ENCODE peak calls at places on chromosomes 11 and 22, in five cellular contexts. One of them, this sample, is unnamed.

GRCh38 chr22:29727248-29727551 is 7.4 kb downstream of the CABP7 start:
- DNase-seq in IMR-90: peak
- DNase-seq in esophagus muscularis mucosa: no peak
- DNase-seq in K562: peak
- DNase-seq in sigmoid colon: no peak
- DNase-seq in this sample: peak

GRCh38 chr11:75403037-75403436 is 3.7 kb downstream of the RPS3 start:
- DNase-seq in esophagus muscularis mucosa: no peak
- DNase-seq in K562: no peak
- DNase-seq in sigmoid colon: no peak
- DNase-seq in IMR-90: no peak
- DNase-seq in this sample: no peak

GRCh38 chr22:32103648-32104326 is 55.3 kb downstream of the C22orf42 start:
- DNase-seq in sigmoid colon: no peak
- DNase-seq in K562: no peak
- DNase-seq in IMR-90: peak
- DNase-seq in esophagus muscularis mucosa: peak
- DNase-seq in this sample: no peak

GRCh38 chr11:19559746-19560145 is 152.9 kb upstream of the NAV2 start:
- DNase-seq in IMR-90: no peak
- DNase-seq in K562: no peak
- DNase-seq in sigmoid colon: no peak
- DNase-seq in esophagus muscularis mucosa: no peak
- DNase-seq in this sample: no peak

GRCh38 chr11:103893366-103893765 is 143.1 kb upstream of the DDI1 start:
- DNase-seq in esophagus muscularis mucosa: no peak
- DNase-seq in IMR-90: peak
- DNase-seq in K562: no peak
- DNase-seq in sigmoid colon: no peak
- DNase-seq in this sample: no peak

GRCh38 chr11:115974703-115975102 is 470.5 kb upstream of the CADM1 start:
- DNase-seq in sigmoid colon: no peak
- DNase-seq in IMR-90: no peak
- DNase-seq in esophagus muscularis mucosa: no peak
- DNase-seq in K562: no peak
- DNase-seq in this sample: no peak

GRCh38 chr22:31179345-31179744 is 19.4 kb downstream of the RNF185 start:
- DNase-seq in esophagus muscularis mucosa: no peak
- DNase-seq in sigmoid colon: no peak
- DNase-seq in IMR-90: peak
- DNase-seq in K562: no peak
- DNase-seq in this sample: peak

GRCh38 chr11:111733655-111734088 is 32.5 kb downstream of the PPP2R1B start:
- DNase-seq in sigmoid colon: peak
- DNase-seq in K562: no peak
- DNase-seq in esophagus muscularis mucosa: no peak
- DNase-seq in IMR-90: no peak
- DNase-seq in this sample: no peak

GRCh38 chr11:2759228-2760195 is 59.7 kb upstream of the KCNQ1OT1 start:
- DNase-seq in esophagus muscularis mucosa: no peak
- DNase-seq in IMR-90: no peak
- DNase-seq in sigmoid colon: peak
- DNase-seq in K562: no peak
- DNase-seq in this sample: no peak

DNA sequence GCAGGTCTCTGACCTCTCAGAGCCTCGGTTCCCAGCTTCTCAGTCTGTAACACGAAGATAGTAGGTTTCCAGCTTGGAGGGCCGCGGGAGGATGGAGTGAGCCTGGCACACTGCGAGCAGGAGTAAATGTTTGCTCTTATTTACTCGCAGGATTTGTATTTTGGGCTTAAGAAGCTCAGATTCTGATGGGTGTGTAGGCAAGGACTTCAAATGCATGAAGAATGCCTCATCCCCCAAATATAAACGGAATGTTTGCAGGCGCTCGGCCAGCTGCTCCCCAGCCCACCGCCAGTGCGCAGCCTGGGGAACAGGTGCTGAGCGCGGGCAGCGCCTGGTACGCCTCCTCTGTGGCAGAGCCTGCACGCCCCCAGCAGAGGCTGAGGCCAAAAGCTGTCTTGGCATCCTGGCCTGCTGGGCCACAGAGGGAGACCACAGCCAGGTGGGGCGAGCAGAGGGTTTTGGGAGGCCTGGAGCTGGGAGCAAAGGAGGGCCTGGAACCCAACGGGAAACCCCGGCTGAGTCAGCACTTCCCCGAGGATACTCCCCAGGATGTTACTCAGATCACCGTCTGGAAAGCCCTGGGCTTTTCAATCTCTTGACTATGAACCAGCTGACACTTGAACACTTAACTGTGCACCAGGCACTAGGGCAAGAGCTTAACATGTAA is 9.4 kb downstream of the EHD1 start:
- DNase-seq in esophagus muscularis mucosa: no peak
- DNase-seq in K562: no peak
- DNase-seq in sigmoid colon: no peak
- DNase-seq in IMR-90: peak
- DNase-seq in this sample: no peak
- TF ChIP-seq POLR2A in esophagus muscularis mucosa: no peak
- TF ChIP-seq POLR2A in K562: no peak
- TF ChIP-seq POLR2A in sigmoid colon: no peak
- TF ChIP-seq POLR2A in IMR-90: no peak
- TF ChIP-seq POLR2A in this sample: no peak

GRCh38 chr11:110093407-110094297 is 460 bp downstream of the ZC3H12C start:
- DNase-seq in esophagus muscularis mucosa: no peak
- DNase-seq in sigmoid colon: peak
- DNase-seq in IMR-90: peak
- DNase-seq in K562: peak
- DNase-seq in this sample: peak
- TF ChIP-seq POLR2A in esophagus muscularis mucosa: no peak
- TF ChIP-seq POLR2A in sigmoid colon: no peak
- TF ChIP-seq POLR2A in IMR-90: peak
- TF ChIP-seq POLR2A in K562: no peak
- TF ChIP-seq POLR2A in this sample: no peak

GRCh38 chr11:65915821-65916251 is 3.0 kb downstream of the C11orf68 start:
- DNase-seq in IMR-90: peak
- DNase-seq in esophagus muscularis mucosa: no peak
- DNase-seq in K562: no peak
- DNase-seq in sigmoid colon: peak
- DNase-seq in this sample: peak
- TF ChIP-seq POLR2A in IMR-90: peak
- TF ChIP-seq POLR2A in esophagus muscularis mucosa: no peak
- TF ChIP-seq POLR2A in K562: no peak
- TF ChIP-seq POLR2A in sigmoid colon: no peak
- TF ChIP-seq POLR2A in this sample: peak

GRCh38 chr11:102476812-102477211 is 24.2 kb upstream of the TMEM123 start:
- DNase-seq in K562: no peak
- DNase-seq in esophagus muscularis mucosa: peak
- DNase-seq in sigmoid colon: no peak
- DNase-seq in IMR-90: peak
- DNase-seq in this sample: no peak
- TF ChIP-seq POLR2A in K562: no peak
- TF ChIP-seq POLR2A in esophagus muscularis mucosa: no peak
- TF ChIP-seq POLR2A in sigmoid colon: no peak
- TF ChIP-seq POLR2A in IMR-90: no peak
- TF ChIP-seq POLR2A in this sample: no peak

GRCh38 chr11:6326980-6327379 is 6.7 kb upstream of the CAVIN3 start:
- DNase-seq in sigmoid colon: no peak
- DNase-seq in K562: no peak
- DNase-seq in IMR-90: no peak
- DNase-seq in esophagus muscularis mucosa: no peak
- DNase-seq in this sample: no peak
- TF ChIP-seq POLR2A in sigmoid colon: no peak
- TF ChIP-seq POLR2A in K562: no peak
- TF ChIP-seq POLR2A in IMR-90: no peak
- TF ChIP-seq POLR2A in esophagus muscularis mucosa: no peak
- TF ChIP-seq POLR2A in this sample: no peak

GRCh38 chr11:78210000-78210608 is 21.4 kb downstream of the USP35 start:
- DNase-seq in esophagus muscularis mucosa: no peak
- DNase-seq in sigmoid colon: peak
- DNase-seq in IMR-90: no peak
- DNase-seq in K562: no peak
- DNase-seq in this sample: no peak
- TF ChIP-seq POLR2A in esophagus muscularis mucosa: no peak
- TF ChIP-seq POLR2A in sigmoid colon: no peak
- TF ChIP-seq POLR2A in IMR-90: no peak
- TF ChIP-seq POLR2A in K562: no peak
- TF ChIP-seq POLR2A in this sample: no peak

GRCh38 chr11:26150046-26150445 is 181.9 kb upstream of the ANO3 start:
- DNase-seq in IMR-90: no peak
- DNase-seq in sigmoid colon: no peak
- DNase-seq in K562: no peak
- DNase-seq in esophagus muscularis mucosa: no peak
- DNase-seq in this sample: no peak
- TF ChIP-seq POLR2A in IMR-90: no peak
- TF ChIP-seq POLR2A in sigmoid colon: no peak
- TF ChIP-seq POLR2A in K562: no peak
- TF ChIP-seq POLR2A in esophagus muscularis mucosa: no peak
- TF ChIP-seq POLR2A in this sample: no peak

DNA sequence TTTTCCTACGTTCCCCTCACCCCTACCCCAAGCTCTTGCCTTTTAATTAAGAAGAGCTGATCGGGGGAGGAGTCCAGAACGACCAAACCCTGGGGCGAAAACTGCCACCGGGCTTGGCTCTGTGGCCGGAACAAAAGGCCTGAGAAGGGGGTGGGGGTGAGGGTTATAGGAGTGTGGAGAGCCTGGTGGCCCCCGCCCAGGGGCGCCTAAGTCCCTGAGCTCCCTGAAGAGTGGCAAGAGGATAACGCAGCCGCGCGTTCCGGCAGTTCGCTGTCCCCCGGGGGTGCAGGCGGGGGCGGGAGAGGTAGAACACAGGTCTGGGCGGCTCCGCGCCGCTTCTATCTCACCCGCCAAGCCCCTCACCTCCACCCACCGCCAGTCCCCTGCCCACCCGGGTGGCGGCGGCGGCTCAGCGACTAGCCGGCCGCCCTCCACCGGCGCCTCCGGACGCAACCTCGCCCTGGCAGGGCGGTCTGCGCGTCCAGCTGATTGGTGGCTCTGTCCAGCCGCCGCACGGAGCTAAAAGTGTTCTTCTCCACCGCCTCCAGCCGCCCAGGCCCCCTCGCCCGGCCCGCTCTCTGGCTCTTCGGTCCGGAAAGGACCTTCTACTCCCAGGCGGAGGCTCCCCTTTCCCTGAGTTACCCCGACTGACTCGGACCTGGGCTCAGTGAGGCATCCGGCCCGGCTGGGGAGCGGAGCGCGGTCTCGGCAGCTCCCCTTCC is 18.8 kb upstream of the BDNF start:
- DNase-seq in esophagus muscularis mucosa: no peak
- DNase-seq in sigmoid colon: no peak
- DNase-seq in K562: no peak
- DNase-seq in IMR-90: peak
- DNase-seq in this sample: no peak
- TF ChIP-seq POLR2A in esophagus muscularis mucosa: no peak
- TF ChIP-seq POLR2A in sigmoid colon: no peak
- TF ChIP-seq POLR2A in K562: no peak
- TF ChIP-seq POLR2A in IMR-90: peak
- TF ChIP-seq POLR2A in this sample: no peak

GRCh38 chr22:36373258-36373579 is 14.5 kb downstream of the MYH9 start:
- DNase-seq in esophagus muscularis mucosa: no peak
- DNase-seq in IMR-90: peak
- DNase-seq in K562: no peak
- DNase-seq in sigmoid colon: no peak
- DNase-seq in this sample: no peak
- TF ChIP-seq POLR2A in esophagus muscularis mucosa: no peak
- TF ChIP-seq POLR2A in IMR-90: no peak
- TF ChIP-seq POLR2A in K562: no peak
- TF ChIP-seq POLR2A in sigmoid colon: no peak
- TF ChIP-seq POLR2A in this sample: no peak

DNA sequence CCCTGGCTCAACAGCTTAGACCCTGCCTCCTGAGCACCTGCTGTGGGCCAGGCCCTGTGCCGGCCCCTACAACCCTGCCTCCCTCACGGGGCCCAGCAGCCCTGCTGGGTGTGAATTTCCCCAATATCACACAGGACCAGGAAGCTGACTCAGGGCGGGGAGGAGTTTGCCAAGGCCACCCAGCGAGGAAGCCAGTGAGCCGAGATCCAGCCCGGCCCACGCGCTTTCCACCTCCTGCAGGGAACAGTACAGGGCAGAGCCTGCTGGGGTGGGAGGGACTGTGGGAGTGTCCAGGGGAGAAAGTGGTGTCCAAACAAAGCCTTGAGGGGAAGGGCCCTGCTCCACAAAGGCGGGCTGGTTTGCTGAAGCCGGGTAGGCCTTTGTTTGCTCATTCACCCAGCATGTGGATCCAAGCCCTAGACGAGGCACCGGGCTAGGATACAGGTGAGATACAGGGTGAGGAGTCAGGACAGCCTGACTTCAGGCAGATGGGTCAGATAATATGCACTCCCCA is 26.8 kb downstream of the RPL3 start:
- DNase-seq in esophagus muscularis mucosa: peak
- DNase-seq in sigmoid colon: peak
- DNase-seq in K562: peak
- DNase-seq in IMR-90: peak
- DNase-seq in this sample: peak
- TF ChIP-seq POLR2A in esophagus muscularis mucosa: no peak
- TF ChIP-seq POLR2A in sigmoid colon: no peak
- TF ChIP-seq POLR2A in K562: peak
- TF ChIP-seq POLR2A in IMR-90: no peak
- TF ChIP-seq POLR2A in this sample: peak

This sample was measured in erythroblast.